ENCODE peak calls at places on chromosome 9, in six cellular contexts. C is osteoblast, U is cardiac muscle cell, D is dorsolateral prefrontal cortex, W is endodermal cell, F is heart right ventricle. T is an unnamed sample.

GRCh38 chr9:14365667-14366066 is 51.7 kb upstream of the NFIB start:
- DNase-seq in C (no peak), U (no peak), D (no peak), W (no peak), F (no peak), T (no peak)

GRCh38 chr9:92659601-92660000 is 10.3 kb downstream of the IPPK start:
- DNase-seq in C (peak), U (no peak), D (no peak), W (no peak), F (no peak), T (no peak)

GRCh38 chr9:3028535-3028934 is 184.6 kb upstream of the PUM3 start:
- DNase-seq in C (no peak), U (no peak), D (no peak), W (no peak), F (no peak), T (no peak)

GRCh38 chr9:93098236-93098946 is 2.4 kb downstream of the CARD19 start:
- DNase-seq in C (peak), U (peak), D (peak), W (peak), F (peak), T (no peak)

GRCh38 chr9:109418827-109419226 is 79.3 kb downstream of the PTPN3 start:
- DNase-seq in C (no peak), U (no peak), D (no peak), W (no peak), F (no peak), T (no peak)

GRCh38 chr9:76680716-76681431 is 83.4 kb upstream of the PCA3 start:
- DNase-seq in C (no peak), U (no peak), D (no peak), W (no peak), F (no peak), T (no peak)

GRCh38 chr9:33140406-33141360 is 26.5 kb downstream of the B4GALT1 start:
- DNase-seq in C (no peak), U (no peak), D (no peak), W (no peak), F (no peak), T (no peak)

GRCh38 chr9:133835273-133835901 is 97.2 kb upstream of the SARDH start:
- DNase-seq in C (no peak), U (no peak), D (no peak), W (no peak), F (no peak), T (no peak)

GRCh38 chr9:94783121-94783664 is 56.7 kb downstream of the AOPEP start:
- DNase-seq in C (peak), U (peak), D (peak), W (peak), F (peak), T (peak)

GRCh38 chr9:103203172-103203571 is 208.0 kb downstream of the CYLC2 start:
- DNase-seq in C (no peak), U (no peak), D (no peak), W (no peak), F (no peak), T (no peak)

GRCh38 chr9:95336281-95336680 is 18.8 kb upstream of the FANCC start:
- DNase-seq in C (no peak), U (peak), D (no peak), W (peak), F (no peak), T (peak)

GRCh38 chr9:33817327-33818166 is 587 bp downstream of the UBE2R2 start:
- DNase-seq in C (peak), U (peak), D (peak), W (peak), F (peak), T (peak)

GRCh38 chr9:129677456-129677855 is 12.0 kb downstream of the PRRX2 start:
- DNase-seq in C (peak), U (no peak), D (no peak), W (peak), F (no peak), T (no peak)

GRCh38 chr9:98639133-98639532 is 69.6 kb downstream of the GABBR2 start:
- DNase-seq in C (no peak), U (no peak), D (no peak), W (no peak), F (no peak), T (no peak)

GRCh38 chr9:122307036-122307435 is 42.4 kb downstream of the MRRF start:
- DNase-seq in C (no peak), U (no peak), D (no peak), W (peak), F (peak), T (no peak)

GRCh38 chr9:98770717-98771116 is 25.6 kb downstream of the ANKS6 start:
- DNase-seq in C (no peak), U (no peak), D (no peak), W (no peak), F (no peak), T (no peak)

GRCh38 chr9:14924821-14925220 is 14.6 kb upstream of the FREM1 start:
- DNase-seq in C (no peak), U (peak), D (no peak), W (no peak), F (no peak), T (no peak)

GRCh38 chr9:78004478-78005229 is 27.0 kb downstream of the GNAQ start:
- DNase-seq in C (no peak), U (peak), D (no peak), W (no peak), F (no peak), T (no peak)

GRCh38 chr9:38339087-38339486 is 53.4 kb upstream of the ALDH1B1 start:
- DNase-seq in C (peak), U (peak), D (no peak), W (no peak), F (no peak), T (no peak)

GRCh38 chr9:97632406-97632991 is 669 bp downstream of the TSTD2 start:
- DNase-seq in C (peak), U (peak), D (no peak), W (peak), F (peak), T (peak)

GRCh38 chr9:88173378-88173999 is 35.2 kb upstream of the SPATA31C2 start:
- DNase-seq in C (peak), U (peak), D (no peak), W (peak), F (peak), T (peak)

GRCh38 chr9:14797442-14797841 is 74.9 kb upstream of the CER1 start:
- DNase-seq in C (no peak), U (peak), D (no peak), W (no peak), F (no peak), T (no peak)

GRCh38 chr9:126515873-126516505 is 97.7 kb upstream of the LMX1B start:
- DNase-seq in C (no peak), U (no peak), D (no peak), W (no peak), F (no peak), T (no peak)
- H3K27ac ChIP-seq in C (no peak), U (no peak), D (no peak), W (no peak), F (peak), T (no peak)

GRCh38 chr9:127066060-127066774 is 56.2 kb downstream of the ANGPTL2 start:
- DNase-seq in C (no peak), U (peak), D (no peak), W (no peak), F (no peak), T (no peak)
- H3K27ac ChIP-seq in C (peak), U (no peak), D (no peak), W (no peak), F (peak), T (no peak)

GRCh38 chr9:8613346-8613825 is 813.8 kb upstream of the DMAC1 start:
- DNase-seq in C (no peak), U (peak), D (no peak), W (no peak), F (no peak), T (no peak)
- H3K27ac ChIP-seq in C (no peak), U (peak), D (no peak), W (no peak), F (peak), T (no peak)

GRCh38 chr9:123448247-123448646 is 92.2 kb downstream of the CRB2 start:
- DNase-seq in C (no peak), U (no peak), D (no peak), W (peak), F (no peak), T (no peak)
- H3K27ac ChIP-seq in C (no peak), U (no peak), D (no peak), W (no peak), F (no peak), T (no peak)

T was measured in CD8-positive, alpha-beta T cell.